ENCODE peak calls at places on chromosomes 5 and 9, in five cellular contexts. One of them, this sample, is unnamed.
A peak's percentile ranks its signal among the peaks of the same experiment; 100 is the strongest.

GRCh38 chr9:131441441-131441840 is 47.6 kb downstream of the PRRC2B start:
- DNase-seq in neural progenitor cell: no peak
- DNase-seq in H9: no peak
- DNase-seq in GM23248: no peak
- DNase-seq in astrocyte: no peak
- DNase-seq in this sample: no peak

GRCh38 chr5:158911693-158912363 is 187.9 kb downstream of the EBF1 start:
- DNase-seq in neural progenitor cell: no peak
- DNase-seq in H9: no peak
- DNase-seq in GM23248: peak; percentile 44
- DNase-seq in astrocyte: peak; percentile 6
- DNase-seq in this sample: no peak

GRCh38 chr5:112479418-112479817 is 60.3 kb upstream of the EPB41L4A start:
- DNase-seq in neural progenitor cell: no peak
- DNase-seq in H9: no peak
- DNase-seq in GM23248: peak; percentile 56
- DNase-seq in astrocyte: peak; percentile 54
- DNase-seq in this sample: no peak

GRCh38 chr5:115626444-115626823 is 598 bp upstream of the TMED7 start:
- DNase-seq in neural progenitor cell: no peak
- DNase-seq in H9: no peak
- DNase-seq in GM23248: peak; percentile 74
- DNase-seq in astrocyte: peak; percentile 52
- DNase-seq in this sample: no peak

GRCh38 chr9:4092793-4093709 is 206.8 kb downstream of the GLIS3 start:
- DNase-seq in neural progenitor cell: no peak
- DNase-seq in H9: no peak
- DNase-seq in GM23248: peak; percentile 39
- DNase-seq in astrocyte: no peak
- DNase-seq in this sample: no peak

GRCh38 chr5:34941936-34942335 is 12.6 kb downstream of the DNAJC21 start:
- DNase-seq in neural progenitor cell: no peak
- DNase-seq in H9: no peak
- DNase-seq in GM23248: no peak
- DNase-seq in astrocyte: peak; percentile 26
- DNase-seq in this sample: no peak

GRCh38 chr9:97366476-97366875 is 45.4 kb upstream of the TDRD7 start:
- DNase-seq in neural progenitor cell: no peak
- DNase-seq in H9: no peak
- DNase-seq in GM23248: no peak
- DNase-seq in astrocyte: no peak
- DNase-seq in this sample: no peak

GRCh38 chr5:96876292-96876850 is at the start of gene ERAP2:
- DNase-seq in neural progenitor cell: no peak
- DNase-seq in H9: no peak
- DNase-seq in GM23248: peak; percentile 72
- DNase-seq in astrocyte: peak; percentile 56
- DNase-seq in this sample: peak; percentile 44

GRCh38 chr5:135560858-135561257 is 17.9 kb downstream of the CXCL14 start:
- DNase-seq in neural progenitor cell: peak; percentile 94
- DNase-seq in H9: peak; percentile 87
- DNase-seq in GM23248: peak; percentile 88
- DNase-seq in astrocyte: peak; percentile 38
- DNase-seq in this sample: peak; percentile 74

GRCh38 chr5:138464018-138464387 is 1.3 kb upstream of the EGR1 start:
- DNase-seq in neural progenitor cell: peak; percentile 97
- DNase-seq in H9: peak; percentile 92
- DNase-seq in GM23248: peak; percentile 97
- DNase-seq in astrocyte: peak; percentile 84
- DNase-seq in this sample: peak; percentile 95

GRCh38 chr5:80184235-80185023 is 71.4 kb downstream of the SERINC5 start:
- DNase-seq in neural progenitor cell: peak; percentile 56
- DNase-seq in H9: peak; percentile 80
- DNase-seq in GM23248: no peak
- DNase-seq in astrocyte: no peak
- DNase-seq in this sample: no peak

GRCh38 chr5:150559701-150560100 is 51.8 kb downstream of the NDST1 start:
- DNase-seq in neural progenitor cell: no peak
- DNase-seq in H9: no peak
- DNase-seq in GM23248: peak; percentile 76
- DNase-seq in astrocyte: peak; percentile 66
- DNase-seq in this sample: no peak

GRCh38 chr9:127293314-127293713 is 28.7 kb downstream of the GARNL3 start:
- DNase-seq in neural progenitor cell: no peak
- DNase-seq in H9: no peak
- DNase-seq in GM23248: peak; percentile 16
- DNase-seq in astrocyte: no peak
- DNase-seq in this sample: no peak

GRCh38 chr9:21558627-21559401 is 76.7 kb upstream of the IFNE start:
- DNase-seq in neural progenitor cell: peak; percentile 46
- DNase-seq in H9: no peak
- DNase-seq in GM23248: peak; percentile 70
- DNase-seq in astrocyte: no peak
- DNase-seq in this sample: no peak

GRCh38 chr9:129143031-129143441 is 31.8 kb downstream of the PTPA start:
- DNase-seq in neural progenitor cell: peak; percentile 80
- DNase-seq in H9: peak; percentile 88
- DNase-seq in GM23248: peak; percentile 93
- DNase-seq in astrocyte: peak; percentile 85
- DNase-seq in this sample: peak; percentile 76

GRCh38 chr5:167245871-167246270 is 1045.6 kb upstream of the WWC1 start:
- DNase-seq in neural progenitor cell: peak; percentile 17
- DNase-seq in H9: peak; percentile 45
- DNase-seq in GM23248: peak; percentile 4
- DNase-seq in astrocyte: no peak
- DNase-seq in this sample: no peak

GRCh38 chr9:1743121-1743710 is 271.9 kb upstream of the SMARCA2 start:
- DNase-seq in neural progenitor cell: peak; percentile 54
- DNase-seq in H9: no peak
- DNase-seq in GM23248: no peak
- DNase-seq in astrocyte: no peak
- DNase-seq in this sample: no peak

GRCh38 chr5:38994329-38994927 is 79.8 kb downstream of the RICTOR start:
- DNase-seq in neural progenitor cell: peak; percentile 59
- DNase-seq in H9: no peak
- DNase-seq in GM23248: peak; percentile 83
- DNase-seq in astrocyte: peak; percentile 37
- DNase-seq in this sample: no peak

GRCh38 chr5:30390095-30390494 is 803.4 kb upstream of the CDH6 start:
- DNase-seq in neural progenitor cell: no peak
- DNase-seq in H9: peak; percentile 29
- DNase-seq in GM23248: no peak
- DNase-seq in astrocyte: no peak
- DNase-seq in this sample: no peak

GRCh38 chr5:3010953-3011763 is 259.7 kb upstream of the IRX2 start:
- DNase-seq in neural progenitor cell: no peak
- DNase-seq in H9: no peak
- DNase-seq in GM23248: no peak
- DNase-seq in astrocyte: no peak
- DNase-seq in this sample: peak; percentile 13

GRCh38 chr9:114958021-114958846 is 27.8 kb upstream of the TNFSF8 start:
- DNase-seq in neural progenitor cell: no peak
- DNase-seq in H9: no peak
- DNase-seq in GM23248: peak; percentile 41
- DNase-seq in astrocyte: no peak
- DNase-seq in this sample: peak; percentile 21

GRCh38 chr9:35110327-35110758 is 5.3 kb downstream of the ATOSB start:
- DNase-seq in neural progenitor cell: no peak
- DNase-seq in H9: no peak
- DNase-seq in GM23248: peak; percentile 79
- DNase-seq in astrocyte: peak; percentile 36
- DNase-seq in this sample: no peak

GRCh38 chr9:135960328-135961276 is 571 bp downstream of the UBAC1 start:
- DNase-seq in neural progenitor cell: peak; percentile 75
- DNase-seq in H9: no peak
- DNase-seq in GM23248: peak; percentile 64
- DNase-seq in astrocyte: no peak
- DNase-seq in this sample: no peak

GRCh38 chr5:149162401-149163084 is 21.2 kb downstream of the ABLIM3 start:
- DNase-seq in neural progenitor cell: no peak
- DNase-seq in H9: no peak
- DNase-seq in GM23248: peak; percentile 67
- DNase-seq in astrocyte: peak; percentile 84
- DNase-seq in this sample: no peak

GRCh38 chr9:130327070-130327780 is 61.7 kb downstream of the HMCN2 start:
- DNase-seq in neural progenitor cell: peak; percentile 61
- DNase-seq in H9: peak; percentile 84
- DNase-seq in GM23248: no peak
- DNase-seq in astrocyte: no peak
- DNase-seq in this sample: peak; percentile 11

GRCh38 chr9:2859776-2860379 is 16.0 kb upstream of the PUM3 start:
- DNase-seq in neural progenitor cell: peak; percentile 83
- DNase-seq in H9: peak; percentile 76
- DNase-seq in GM23248: peak; percentile 76
- DNase-seq in astrocyte: peak; percentile 38
- DNase-seq in this sample: peak; percentile 60

GRCh38 chr9:136618578-136619547 is 43.9 kb upstream of the EGFL7 start:
- DNase-seq in neural progenitor cell: no peak
- DNase-seq in H9: no peak
- DNase-seq in GM23248: no peak
- DNase-seq in astrocyte: no peak
- DNase-seq in this sample: no peak

GRCh38 chr5:16467363-16468219 is 2.0 kb upstream of the ZNF622 start:
- DNase-seq in neural progenitor cell: no peak
- DNase-seq in H9: no peak
- DNase-seq in GM23248: peak; percentile 89
- DNase-seq in astrocyte: peak; percentile 79
- DNase-seq in this sample: no peak

GRCh38 chr9:113274474-113275146 is 762 bp downstream of the CDC26 start:
- DNase-seq in neural progenitor cell: peak; percentile 87
- DNase-seq in H9: no peak
- DNase-seq in GM23248: peak; percentile 82
- DNase-seq in astrocyte: peak; percentile 33
- DNase-seq in this sample: peak; percentile 39

DNA sequence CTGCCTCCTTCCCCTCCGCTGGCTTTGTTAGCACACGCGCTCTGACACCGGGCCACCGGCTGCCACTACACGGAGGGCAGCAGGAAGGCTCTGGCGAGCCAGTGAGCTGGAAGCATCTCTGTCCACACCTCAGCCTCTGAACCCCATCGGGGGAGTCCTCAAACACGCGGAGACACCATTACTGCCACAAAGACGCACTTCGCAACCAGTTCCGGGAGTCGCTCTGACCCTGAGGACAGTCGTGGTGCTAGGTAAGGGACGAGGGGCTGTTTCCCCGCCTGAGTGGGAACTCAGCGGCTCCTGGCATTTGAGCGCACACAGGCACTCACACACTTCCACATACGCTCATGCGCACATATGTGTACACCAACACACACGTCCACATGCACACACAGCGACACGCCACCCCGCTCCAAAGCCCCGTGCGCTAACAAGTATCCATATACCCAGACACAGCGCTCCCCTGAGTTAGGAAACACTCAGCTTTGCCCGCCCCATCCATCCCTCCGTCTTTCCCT is 159.9 kb downstream of the C9orf152 start:
- DNase-seq in neural progenitor cell: peak; percentile 72
- DNase-seq in H9: peak; percentile 56
- DNase-seq in GM23248: no peak
- DNase-seq in astrocyte: no peak
- DNase-seq in this sample: no peak
- H2AFZ ChIP-seq in neural progenitor cell: peak overlapping the region; percentile 93
- H2AFZ ChIP-seq in H9: no peak overlapping the region
- H2AFZ ChIP-seq in GM23248: no peak overlapping the region
- H2AFZ ChIP-seq in astrocyte: peak overlapping the region; percentile 89
- H2AFZ ChIP-seq in this sample: peak overlapping the region; percentile 93

GRCh38 chr5:155299342-155300006 is 285.9 kb downstream of the KIF4B start:
- DNase-seq in neural progenitor cell: no peak
- DNase-seq in H9: no peak
- DNase-seq in GM23248: no peak
- DNase-seq in astrocyte: no peak
- DNase-seq in this sample: no peak

GRCh38 chr5:155290937-155291336 is 277.4 kb downstream of the KIF4B start:
- DNase-seq in neural progenitor cell: no peak
- DNase-seq in H9: no peak
- DNase-seq in GM23248: no peak
- DNase-seq in astrocyte: no peak
- DNase-seq in this sample: no peak

DNA sequence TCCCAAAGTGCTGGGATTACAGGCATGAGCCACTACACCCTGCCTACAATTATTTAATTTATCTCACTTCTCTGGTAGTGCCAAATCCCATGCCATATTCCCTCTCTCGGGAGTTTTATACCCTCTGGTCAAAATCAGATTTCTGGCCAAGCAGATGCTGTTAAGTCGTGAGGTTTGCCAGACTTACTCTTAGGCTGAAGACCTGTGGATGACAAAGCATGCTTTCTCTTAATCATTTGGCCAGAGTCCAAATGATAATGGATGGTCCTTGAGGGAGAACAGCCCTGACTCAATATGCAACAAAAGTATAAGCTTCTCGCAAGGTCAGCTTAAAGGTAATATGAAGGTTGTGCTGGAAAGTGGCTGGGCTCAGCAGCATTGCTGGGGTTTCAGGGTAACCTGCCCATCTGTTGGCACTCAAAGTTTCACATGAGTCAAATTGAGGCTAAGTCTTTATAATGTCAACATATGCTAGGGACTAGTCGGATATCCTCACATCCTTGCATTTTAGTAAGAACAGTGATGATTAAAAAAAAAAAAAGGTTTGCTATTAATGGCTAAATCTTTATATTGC is 280.1 kb downstream of the KIF4B start:
- DNase-seq in neural progenitor cell: no peak
- DNase-seq in H9: no peak
- DNase-seq in GM23248: no peak
- DNase-seq in astrocyte: no peak
- DNase-seq in this sample: no peak
- H2AFZ ChIP-seq in neural progenitor cell: no peak overlapping the region
- H2AFZ ChIP-seq in H9: no peak overlapping the region
- H2AFZ ChIP-seq in GM23248: no peak overlapping the region
- H2AFZ ChIP-seq in astrocyte: no peak overlapping the region
- H2AFZ ChIP-seq in this sample: no peak overlapping the region

GRCh38 chr9:69380811-69381210 is 55.8 kb downstream of the ENTREP1 start:
- DNase-seq in neural progenitor cell: no peak
- DNase-seq in H9: no peak
- DNase-seq in GM23248: peak; percentile 32
- DNase-seq in astrocyte: peak; percentile 53
- DNase-seq in this sample: no peak

GRCh38 chr9:69377291-69377690 is 52.3 kb downstream of the ENTREP1 start:
- DNase-seq in neural progenitor cell: no peak
- DNase-seq in H9: no peak
- DNase-seq in GM23248: no peak
- DNase-seq in astrocyte: no peak
- DNase-seq in this sample: no peak

GRCh38 chr9:69380301-69380700 is 55.3 kb downstream of the ENTREP1 start:
- DNase-seq in neural progenitor cell: no peak
- DNase-seq in H9: no peak
- DNase-seq in GM23248: no peak
- DNase-seq in astrocyte: no peak
- DNase-seq in this sample: no peak

GRCh38 chr9:69376651-69377050 is 51.6 kb downstream of the ENTREP1 start:
- DNase-seq in neural progenitor cell: no peak
- DNase-seq in H9: no peak
- DNase-seq in GM23248: peak; percentile 91
- DNase-seq in astrocyte: peak; percentile 94
- DNase-seq in this sample: no peak

GRCh38 chr9:69379250-69379982 is 54.4 kb downstream of the ENTREP1 start:
- DNase-seq in neural progenitor cell: no peak
- DNase-seq in H9: no peak
- DNase-seq in GM23248: peak; percentile 56
- DNase-seq in astrocyte: peak; percentile 63
- DNase-seq in this sample: no peak
- H2AFZ ChIP-seq in neural progenitor cell: peak overlapping the region; percentile 53
- H2AFZ ChIP-seq in H9: no peak overlapping the region
- H2AFZ ChIP-seq in GM23248: no peak overlapping the region
- H2AFZ ChIP-seq in astrocyte: no peak overlapping the region
- H2AFZ ChIP-seq in this sample: no peak overlapping the region

GRCh38 chr5:155878991-155879575 is 447.9 kb upstream of the SGCD start:
- DNase-seq in neural progenitor cell: no peak
- DNase-seq in H9: no peak
- DNase-seq in GM23248: peak; percentile 89
- DNase-seq in astrocyte: peak; percentile 22
- DNase-seq in this sample: no peak
- H2AFZ ChIP-seq in neural progenitor cell: no peak overlapping the region
- H2AFZ ChIP-seq in H9: no peak overlapping the region
- H2AFZ ChIP-seq in GM23248: peak overlapping the region; percentile 17
- H2AFZ ChIP-seq in astrocyte: no peak overlapping the region
- H2AFZ ChIP-seq in this sample: no peak overlapping the region

This sample was measured in DND-41.